ENCODE peak calls at places on chromosomes 7 and 10, in six cellular contexts. D is HCT116, G is K562, Y is SK-N-SH, V is endothelial cell of umbilical vein, P is H1. K is an unnamed sample. For H3K79me2, the result is how much of the 10 kb centered on the place peaks cover.

GRCh38 chr7:50677279-50677996 is 105.3 kb downstream of the GRB10 start:
- DNase-seq in G (no peak), Y (no peak), V (no peak), P (no peak), D (no peak), K (no peak)

GRCh38 chr7:27367179-27367929 is 124.8 kb downstream of the EVX1 start:
- DNase-seq in D (no peak), G (no peak), P (no peak), V (no peak), Y (no peak), K (no peak)

GRCh38 chr7:1939434-1940401 is 269.6 kb downstream of the ELFN1 start:
- DNase-seq in V (no peak), Y (no peak), G (peak), P (no peak), D (no peak), K (no peak)

GRCh38 chr7:98149293-98149692 is 42.6 kb downstream of the LMTK2 start:
- DNase-seq in P (no peak), G (no peak), D (no peak), V (no peak), Y (no peak), K (no peak)

GRCh38 chr10:133523631-133524203 is 3.4 kb upstream of the CYP2E1 start:
- DNase-seq in V (no peak), Y (no peak), P (no peak), G (no peak), D (peak), K (no peak)

GRCh38 chr10:116848032-116848911 is 1.0 kb upstream of the ENO4 start:
- DNase-seq in P (no peak), Y (no peak), V (no peak), D (no peak), G (no peak), K (peak)

GRCh38 chr10:68871731-68872342 is 29.3 kb upstream of the DDX50 start:
- DNase-seq in V (no peak), G (no peak), P (no peak), D (no peak), Y (peak), K (peak)

GRCh38 chr7:13262929-13263530 is 575.6 kb downstream of the ARL4A start:
- DNase-seq in P (no peak), Y (peak), V (peak), D (peak), G (peak), K (peak)

GRCh38 chr10:44578271-44578670 is 193.4 kb upstream of the CXCL12 start:
- DNase-seq in V (no peak), P (no peak), D (no peak), G (no peak), Y (no peak), K (no peak)

GRCh38 chr10:132632851-132633684 is 95.5 kb downstream of the INPP5A start:
- DNase-seq in D (no peak), V (no peak), G (no peak), Y (no peak), P (no peak), K (no peak)

GRCh38 chr10:114100848-114101741 is 57.4 kb downstream of the ADRB1 start:
- DNase-seq in P (no peak), D (no peak), V (peak), G (peak), Y (peak), K (peak)

GRCh38 chr10:60281331-60281730 is 108.3 kb downstream of the ANK3 start:
- DNase-seq in P (no peak), V (peak), G (no peak), Y (no peak), D (no peak), K (no peak)

GRCh38 chr7:107506683-107507339 is 37.0 kb downstream of the GPR22 start:
- DNase-seq in D (peak), V (peak), P (no peak), G (peak), Y (no peak), K (no peak)

GRCh38 chr10:106795619-106796018 is 368.9 kb downstream of the SORCS1 start:
- DNase-seq in Y (peak), D (no peak), V (no peak), G (peak), P (peak), K (peak)

GRCh38 chr10:17872191-17873091 is 63.3 kb downstream of the MRC1 start:
- DNase-seq in P (no peak), Y (no peak), G (peak), D (peak), V (peak), K (peak)

GRCh38 chr7:28310449-28310848 is 101.9 kb upstream of the CREB5 start:
- DNase-seq in G (no peak), D (no peak), V (no peak), P (no peak), Y (no peak), K (no peak)

GRCh38 chr7:155763721-155764431 is 48.4 kb downstream of the SHH start:
- DNase-seq in P (no peak), G (no peak), D (no peak), V (peak), Y (no peak), K (no peak)

GRCh38 chr7:133155121-133155520 is 73.2 kb upstream of the CHCHD3 start:
- DNase-seq in Y (no peak), G (no peak), P (no peak), V (no peak), D (no peak), K (no peak)

GRCh38 chr10:28796606-28797512 is 119.5 kb downstream of the BAMBI start:
- DNase-seq in V (no peak), P (no peak), Y (no peak), D (no peak), G (peak), K (no peak)

GRCh38 chr10:3197354-3198003 is 24.9 kb upstream of the PITRM1 start:
- DNase-seq in V (peak), D (peak), Y (peak), G (peak), P (peak), K (peak)
- TF ChIP-seq POLR2AphosphoS5 in V (no peak), D (no peak), Y (no peak), G (no peak), P (no peak), K (no peak)

GRCh38 chr7:44636041-44636580 is 29.7 kb downstream of the OGDH start:
- DNase-seq in P (no peak), G (no peak), Y (no peak), D (no peak), V (no peak), K (no peak)
- H3K79me2 ChIP-seq in P (under half), G (under half), Y (under half), D (under half), V (under half), K (under half)

GRCh38 chr10:70148516-70148915 is 2.0 kb upstream of the TYSND1 start:
- DNase-seq in D (no peak), G (no peak), P (no peak), V (no peak), Y (no peak), K (no peak)

GRCh38 chr10:70144372-70145110 is 2.0 kb downstream of the TYSND1 start:
- DNase-seq in G (no peak), P (no peak), D (no peak), V (no peak), Y (no peak), K (no peak)

GRCh38 chr10:70146489-70147488 is at the start of gene TYSND1:
- DNase-seq in Y (peak), P (peak), D (peak), G (no peak), V (peak), K (peak)

GRCh38 chr10:70145166-70145665 is 1.3 kb downstream of the TYSND1 start:
- DNase-seq in D (no peak), G (no peak), P (no peak), V (no peak), Y (no peak), K (peak)

GRCh38 chr10:70145666-70146488 is 623 bp downstream of the TYSND1 start:
- DNase-seq in D (no peak), G (no peak), V (peak), P (no peak), Y (peak), K (peak)
- TF ChIP-seq CTCF in D (peak), G (no peak), V (peak), P (peak), Y (peak), K (peak)

DNA sequence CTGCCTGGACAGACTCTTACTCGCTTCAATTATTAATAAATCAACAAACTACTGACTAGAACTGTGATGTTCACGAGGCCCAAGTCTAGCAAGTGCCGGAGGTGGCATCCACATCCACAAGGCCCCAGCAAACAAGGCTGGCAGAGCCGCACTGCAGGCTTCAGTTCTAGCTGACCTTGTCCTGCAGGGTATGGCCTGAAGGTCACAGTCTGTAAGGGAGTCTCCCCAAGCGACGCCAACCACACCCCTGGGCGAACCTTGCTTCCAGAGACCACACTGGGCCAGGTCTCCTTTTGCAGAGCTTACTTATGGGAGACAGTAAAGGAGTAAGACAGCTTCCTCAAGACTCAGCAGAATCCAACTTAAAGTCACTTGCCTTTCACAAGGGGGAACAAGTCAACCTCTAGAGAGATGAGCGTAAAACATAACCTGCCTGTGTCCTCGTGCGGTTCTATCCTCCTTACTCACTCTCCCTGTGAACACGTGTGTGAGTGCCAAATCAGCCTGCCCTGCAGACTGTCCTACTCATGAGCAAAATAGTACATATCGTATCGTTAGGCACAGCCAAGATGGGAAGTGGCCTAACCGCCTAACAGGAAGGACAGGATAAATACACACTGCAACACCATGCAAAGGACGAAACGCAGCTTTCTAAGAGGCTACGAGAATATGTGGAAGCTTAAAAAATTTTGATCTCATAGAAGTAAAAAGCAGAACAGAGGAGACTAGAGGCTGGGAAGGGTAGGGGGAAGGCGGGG is 22.7 kb downstream of the FAM53B start:
- DNase-seq in P (no peak), V (peak), D (no peak), Y (no peak), G (no peak), K (no peak)
- TF ChIP-seq POLR2AphosphoS5 in P (no peak), V (no peak), D (no peak), Y (no peak), G (no peak), K (no peak)

GRCh38 chr7:35801392-35802101 is 690 bp downstream of the SEPTIN7 start:
- DNase-seq in D (no peak), G (peak), Y (peak), V (peak), P (no peak), K (peak)

GRCh38 chr7:35802649-35803048 is 1.8 kb downstream of the SEPTIN7 start:
- DNase-seq in Y (peak), V (peak), P (no peak), D (no peak), G (peak), K (no peak)

GRCh38 chr7:35802102-35802466 is 1.2 kb downstream of the SEPTIN7 start:
- DNase-seq in P (no peak), G (no peak), D (no peak), Y (no peak), V (no peak), K (no peak)

GRCh38 chr7:35805876-35806275 is 5.0 kb downstream of the SEPTIN7 start:
- DNase-seq in P (no peak), G (no peak), D (no peak), Y (no peak), V (no peak), K (no peak)

DNA sequence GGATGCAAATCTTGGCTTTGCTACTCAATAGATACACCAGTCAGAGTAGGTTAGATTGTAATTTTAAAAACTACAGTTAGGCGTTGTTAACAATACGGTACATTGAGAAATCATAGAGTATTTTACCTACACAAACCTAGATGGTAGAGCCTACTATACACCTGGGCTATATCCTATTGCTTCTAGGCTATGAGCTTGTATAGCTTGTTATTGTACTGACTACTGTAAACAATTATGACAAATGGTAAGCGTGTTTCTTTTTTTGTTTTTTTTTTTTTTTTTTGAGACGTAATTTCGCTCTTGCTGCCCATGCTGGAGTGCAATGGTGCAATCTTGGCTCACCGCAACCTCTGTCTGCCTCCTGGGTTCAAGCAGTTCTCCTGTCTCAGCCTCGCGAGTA is 3.7 kb downstream of the SEPTIN7 start:
- DNase-seq in G (no peak), P (no peak), D (no peak), V (no peak), Y (no peak), K (no peak)
- H3K79me2 ChIP-seq in G (half or more), P (under half), D (half or more), V (half or more), Y (half or more), K (half or more)

GRCh38 chr7:158327571-158328180 is 259.9 kb downstream of the PTPRN2 start:
- DNase-seq in Y (no peak), P (no peak), G (no peak), D (no peak), V (no peak), K (no peak)
- TF ChIP-seq CTCF in Y (no peak), P (peak), G (no peak), D (no peak), V (no peak), K (no peak)

GRCh38 chr10:124697837-124698559 is 46.2 kb downstream of the FAM53B start:
- DNase-seq in G (no peak), P (no peak), D (no peak), V (no peak), Y (no peak), K (peak)
- TF ChIP-seq POLR2AphosphoS5 in G (no peak), P (no peak), D (no peak), V (no peak), Y (no peak), K (no peak)

DNA sequence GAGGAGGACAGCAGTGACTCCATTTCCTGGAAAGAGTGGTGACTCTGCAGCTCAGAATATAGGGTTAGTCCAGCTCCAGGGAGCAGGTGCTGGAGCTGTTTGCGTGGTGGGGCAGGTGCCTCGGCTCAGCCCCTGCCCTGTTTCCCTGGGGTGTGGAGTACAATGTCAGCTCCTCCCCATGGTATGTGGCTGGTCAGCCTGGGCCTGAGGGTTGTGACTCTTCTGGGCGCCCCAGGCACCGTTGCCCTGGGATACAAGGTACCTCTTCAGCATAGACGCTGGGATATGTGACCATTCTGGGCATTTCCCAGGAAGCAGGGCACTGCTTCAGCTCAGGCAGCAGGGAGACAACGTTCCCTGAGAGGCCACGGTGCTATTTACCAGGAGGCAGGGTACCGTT is 16.1 kb downstream of the GTPBP4 start:
- DNase-seq in G (no peak), P (no peak), V (no peak), Y (no peak), D (no peak), K (no peak)
- H3K79me2 ChIP-seq in G (half or more), P (under half), V (under half), Y (half or more), D (half or more), K (half or more)

GRCh38 chr7:105402221-105403095 is 13.7 kb upstream of the SRPK2 start:
- DNase-seq in D (no peak), G (peak), Y (no peak), P (no peak), V (no peak), K (no peak)

GRCh38 chr7:105396566-105396965 is 7.8 kb upstream of the SRPK2 start:
- DNase-seq in G (no peak), P (no peak), Y (no peak), V (no peak), D (no peak), K (no peak)

GRCh38 chr7:105403128-105403527 is 14.4 kb upstream of the SRPK2 start:
- DNase-seq in D (no peak), G (no peak), V (no peak), Y (no peak), P (no peak), K (no peak)

GRCh38 chr7:105399043-105399725 is 10.5 kb upstream of the SRPK2 start:
- DNase-seq in P (no peak), V (peak), D (no peak), Y (peak), G (peak), K (peak)
- TF ChIP-seq CTCF in P (no peak), V (peak), D (peak), Y (peak), G (peak), K (no peak)